ENCODE peak calls at places on chromosomes 7 and 10, in seven cellular contexts. One of them, this sample, is unnamed.

GRCh38 chr7:135645296-135645904 is 16.9 kb upstream of the STMP1 start:
- DNase-seq in body of pancreas: no peak
- DNase-seq in T-helper 9 cell: no peak
- DNase-seq in Calu3: peak
- DNase-seq in B cell: no peak
- DNase-seq in heart right ventricle: no peak
- DNase-seq in A673: peak
- DNase-seq in this sample: peak

GRCh38 chr7:128688492-128688891 is 16.4 kb downstream of the GARIN1A start:
- DNase-seq in body of pancreas: no peak
- DNase-seq in T-helper 9 cell: no peak
- DNase-seq in Calu3: no peak
- DNase-seq in B cell: no peak
- DNase-seq in heart right ventricle: no peak
- DNase-seq in A673: no peak
- DNase-seq in this sample: no peak

GRCh38 chr10:45382591-45382990 is 8.6 kb downstream of the ALOX5 start:
- DNase-seq in body of pancreas: no peak
- DNase-seq in T-helper 9 cell: no peak
- DNase-seq in Calu3: no peak
- DNase-seq in B cell: no peak
- DNase-seq in heart right ventricle: no peak
- DNase-seq in A673: no peak
- DNase-seq in this sample: no peak

GRCh38 chr10:133104076-133104965 is 16.6 kb downstream of the ADGRA1 start:
- DNase-seq in body of pancreas: no peak
- DNase-seq in T-helper 9 cell: no peak
- DNase-seq in Calu3: no peak
- DNase-seq in B cell: no peak
- DNase-seq in heart right ventricle: no peak
- DNase-seq in A673: peak
- DNase-seq in this sample: no peak

GRCh38 chr7:27188666-27189559 is 3.9 kb upstream of the HOXA11 start:
- DNase-seq in body of pancreas: no peak
- DNase-seq in T-helper 9 cell: no peak
- DNase-seq in Calu3: no peak
- DNase-seq in B cell: peak
- DNase-seq in heart right ventricle: no peak
- DNase-seq in A673: no peak
- DNase-seq in this sample: no peak

GRCh38 chr10:2980791-2981360 is 86.5 kb upstream of the PFKP start:
- DNase-seq in body of pancreas: no peak
- DNase-seq in T-helper 9 cell: no peak
- DNase-seq in Calu3: no peak
- DNase-seq in B cell: no peak
- DNase-seq in heart right ventricle: no peak
- DNase-seq in A673: peak
- DNase-seq in this sample: no peak

GRCh38 chr7:79176859-79177477 is 276.5 kb downstream of the MAGI2 start:
- DNase-seq in body of pancreas: no peak
- DNase-seq in T-helper 9 cell: no peak
- DNase-seq in Calu3: peak
- DNase-seq in B cell: no peak
- DNase-seq in heart right ventricle: no peak
- DNase-seq in A673: peak
- DNase-seq in this sample: peak

GRCh38 chr7:156881676-156882075 is 11.3 kb downstream of the LMBR1 start:
- DNase-seq in body of pancreas: no peak
- DNase-seq in T-helper 9 cell: no peak
- DNase-seq in Calu3: no peak
- DNase-seq in B cell: no peak
- DNase-seq in heart right ventricle: no peak
- DNase-seq in A673: no peak
- DNase-seq in this sample: no peak

GRCh38 chr7:41096921-41097320 is 606.0 kb downstream of the INHBA start:
- DNase-seq in body of pancreas: no peak
- DNase-seq in T-helper 9 cell: no peak
- DNase-seq in Calu3: no peak
- DNase-seq in B cell: no peak
- DNase-seq in heart right ventricle: no peak
- DNase-seq in A673: no peak
- DNase-seq in this sample: no peak

GRCh38 chr10:102675151-102675886 is 31.0 kb downstream of the TRIM8 start:
- DNase-seq in body of pancreas: no peak
- DNase-seq in T-helper 9 cell: no peak
- DNase-seq in Calu3: no peak
- DNase-seq in B cell: peak
- DNase-seq in heart right ventricle: no peak
- DNase-seq in A673: no peak
- DNase-seq in this sample: no peak

GRCh38 chr7:158268851-158269535 is 318.6 kb downstream of the PTPRN2 start:
- DNase-seq in body of pancreas: no peak
- DNase-seq in T-helper 9 cell: no peak
- DNase-seq in Calu3: no peak
- DNase-seq in B cell: no peak
- DNase-seq in heart right ventricle: no peak
- DNase-seq in A673: no peak
- DNase-seq in this sample: no peak

GRCh38 chr10:33600381-33600780 is 265.9 kb upstream of the NRP1 start:
- DNase-seq in body of pancreas: no peak
- DNase-seq in T-helper 9 cell: no peak
- DNase-seq in Calu3: peak
- DNase-seq in B cell: no peak
- DNase-seq in heart right ventricle: no peak
- DNase-seq in A673: no peak
- DNase-seq in this sample: no peak

GRCh38 chr10:88982360-88982759 is 8.2 kb upstream of the FAS start:
- DNase-seq in body of pancreas: no peak
- DNase-seq in T-helper 9 cell: no peak
- DNase-seq in Calu3: no peak
- DNase-seq in B cell: no peak
- DNase-seq in heart right ventricle: no peak
- DNase-seq in A673: no peak
- DNase-seq in this sample: no peak